ENCODE peak calls at places on chromosomes 6 and 20, in ten cellular contexts. W, V, J, P, X, L, I, A, R and Y are unnamed samples.

GRCh38 chr6:84442241-84442640 is 214.8 kb upstream of the CEP162 start:
- DNase-seq in X (no peak), W (no peak), V (no peak), P (no peak), J (no peak), I (no peak), L (no peak), A (no peak), R (no peak), Y (no peak)

GRCh38 chr6:33750244-33750991 is 3.7 kb upstream of the IP6K3 start:
- DNase-seq in P (no peak), R (no peak), L (no peak), W (no peak), I (no peak), J (no peak), A (no peak), V (no peak), X (no peak), Y (no peak)

GRCh38 chr20:20782747-20783146 is 70.3 kb upstream of the RALGAPA2 start:
- DNase-seq in A (no peak), L (no peak), I (no peak), V (no peak), R (no peak), P (no peak), W (no peak), X (no peak), J (no peak), Y (no peak)

GRCh38 chr6:10401632-10402223 is 13.1 kb downstream of the TFAP2A start:
- DNase-seq in R (peak; percentile 92), I (no peak), W (no peak), X (no peak), J (no peak), P (no peak), A (no peak), V (no peak), L (no peak), Y (no peak)

GRCh38 chr6:101399627-101399955 is 6.1 kb downstream of the GRIK2 start:
- DNase-seq in P (no peak), L (no peak), I (no peak), A (no peak), V (no peak), R (no peak), X (no peak), J (no peak), W (no peak), Y (no peak)

GRCh38 chr6:131037194-131037897 is 25.7 kb downstream of the EPB41L2 start:
- DNase-seq in X (no peak), A (no peak), I (no peak), R (no peak), V (no peak), W (no peak), L (no peak), P (no peak), J (no peak), Y (no peak)

GRCh38 chr6:25137497-25137896 is 141.7 kb upstream of the CARMIL1 start:
- DNase-seq in R (peak; percentile 81), P (no peak), W (no peak), V (no peak), L (peak; percentile 22), J (no peak), A (no peak), X (no peak), I (no peak), Y (no peak)

GRCh38 chr20:11274137-11274536 is 600.3 kb upstream of the JAG1 start:
- DNase-seq in L (peak; percentile 39), X (peak; percentile 84), V (no peak), A (no peak), W (no peak), J (no peak), R (peak; percentile 74), I (peak; percentile 63), P (no peak), Y (peak; percentile 44)

GRCh38 chr6:11665636-11666335 is 112.8 kb downstream of the ADTRP start:
- DNase-seq in I (no peak), R (no peak), J (no peak), W (no peak), L (no peak), V (no peak), P (no peak), A (no peak), X (no peak), Y (no peak)

GRCh38 chr6:41672016-41672415 is 33.7 kb downstream of the MDFI start:
- DNase-seq in V (no peak), L (no peak), J (no peak), R (no peak), X (no peak), I (no peak), W (no peak), A (no peak), P (no peak), Y (no peak)

GRCh38 chr6:38184041-38184779 is 364.7 kb downstream of the ZFAND3 start:
- DNase-seq in I (no peak), P (no peak), W (no peak), J (no peak), A (no peak), R (no peak), L (no peak), X (no peak), V (no peak), Y (no peak)

GRCh38 chr20:43666376-43667328 is at the start of gene MYBL2:
- DNase-seq in I (peak; percentile 64), P (no peak), R (peak; percentile 82), L (peak; percentile 84), W (peak; percentile 54), X (no peak), V (peak; percentile 68), A (peak; percentile 49), J (peak; percentile 74), Y (peak; percentile 14)

GRCh38 chr20:48285656-48286055 is 500.4 kb upstream of the SULF2 start:
- DNase-seq in W (no peak), R (no peak), V (no peak), X (no peak), J (no peak), I (no peak), A (no peak), L (no peak), P (no peak), Y (no peak)

GRCh38 chr20:10505320-10506226 is 70.5 kb downstream of the SLX4IP start:
- DNase-seq in X (no peak), L (no peak), A (no peak), J (no peak), V (no peak), W (no peak), I (no peak), P (no peak), R (peak; percentile 74), Y (no peak)

GRCh38 chr6:137148291-137149076 is 25.0 kb downstream of the IL22RA2 start:
- DNase-seq in V (no peak), P (no peak), I (no peak), R (no peak), J (no peak), A (no peak), L (no peak), X (no peak), W (no peak), Y (no peak)

GRCh38 chr6:26561533-26562466 is 23.6 kb downstream of the HMGN4 start:
- DNase-seq in W (no peak), L (no peak), A (no peak), P (no peak), V (no peak), X (no peak), R (no peak), I (no peak), J (no peak), Y (no peak)

GRCh38 chr6:6497976-6498375 is 90.5 kb upstream of the LY86 start:
- DNase-seq in A (no peak), W (no peak), R (no peak), J (no peak), L (no peak), V (no peak), P (no peak), I (no peak), X (no peak), Y (no peak)

GRCh38 chr6:148926478-148926877 is 179.6 kb downstream of the UST start:
- DNase-seq in X (no peak), R (no peak), V (no peak), A (no peak), I (no peak), P (no peak), J (no peak), W (no peak), L (no peak), Y (no peak)

GRCh38 chr6:11450061-11450460 is 87.5 kb upstream of the TMEM170B start:
- DNase-seq in A (no peak), J (no peak), P (no peak), R (no peak), I (no peak), L (no peak), X (no peak), V (no peak), W (no peak), Y (no peak)

GRCh38 chr6:53112871-53113270 is 35.8 kb downstream of the GCM1 start:
- DNase-seq in V (no peak), J (no peak), A (no peak), P (no peak), L (no peak), R (no peak), I (no peak), W (no peak), X (no peak), Y (no peak)

GRCh38 chr6:72286911-72287311 is 335.0 kb upstream of the KCNQ5 start:
- DNase-seq in L (no peak), X (no peak), P (no peak), I (no peak), J (no peak), R (no peak), A (no peak), W (no peak), V (no peak), Y (no peak)

GRCh38 chr6:26366504-26366903 is 1.5 kb downstream of the BTN3A2 start:
- DNase-seq in V (no peak), X (no peak), R (peak; percentile 46), P (no peak), J (no peak), I (no peak), W (no peak), L (no peak), A (no peak), Y (peak; percentile 84)

GRCh38 chr6:135215563-135215962 is 34.5 kb downstream of the MYB start:
- DNase-seq in X (no peak), L (no peak), A (no peak), W (no peak), I (no peak), J (no peak), V (no peak), R (no peak), P (no peak), Y (no peak)

GRCh38 chr6:27547157-27548075 is 74.5 kb upstream of the ZNF184 start:
- DNase-seq in L (peak; percentile 78), W (no peak), X (peak; percentile 36), J (no peak), R (peak; percentile 94), V (peak; percentile 67), P (no peak), I (no peak), A (no peak), Y (peak; percentile 62)

GRCh38 chr6:164085552-164086325 is 671.2 kb downstream of the QKI start:
- DNase-seq in J (no peak), X (no peak), W (no peak), A (no peak), L (no peak), V (peak; percentile 68), R (no peak), I (no peak), P (peak; percentile 91), Y (no peak)

GRCh38 chr6:117346142-117346930 is 79.4 kb downstream of the ROS1 start:
- DNase-seq in V (no peak), I (peak; percentile 45), X (no peak), W (no peak), A (no peak), L (peak; percentile 61), J (no peak), R (peak; percentile 70), P (no peak), Y (no peak)

GRCh38 chr20:23508449-23508848 is 17.5 kb downstream of the CST8 start:
- DNase-seq in X (no peak), A (no peak), W (no peak), J (no peak), R (no peak), I (no peak), L (no peak), P (no peak), V (no peak), Y (no peak)

GRCh38 chr20:51082988-51083387 is 60.1 kb upstream of the KCNG1 start:
- DNase-seq in V (no peak), X (no peak), I (no peak), W (no peak), L (no peak), P (no peak), J (no peak), R (no peak), A (no peak), Y (no peak)